ENCODE peak calls at places on chromosomes 7 and 10, in four cellular contexts. M is psoas muscle, Z is heart right ventricle, T is SK-N-SH. J is an unnamed sample.

GRCh38 chr7:29883462-29884398 is 77.4 kb downstream of the WIPF3 start:
- DNase-seq in Z (no peak), T (peak), M (no peak), J (no peak)

GRCh38 chr10:112570585-112570984 is 123.6 kb downstream of the VTI1A start:
- DNase-seq in T (no peak), M (no peak), Z (no peak), J (no peak)

GRCh38 chr7:157490465-157490912 is 153.7 kb downstream of the DNAJB6 start:
- DNase-seq in M (no peak), T (no peak), Z (no peak), J (peak)

GRCh38 chr7:157046681-157047080 is 36.2 kb upstream of the MNX1 start:
- DNase-seq in T (no peak), Z (no peak), M (no peak), J (no peak)

GRCh38 chr7:70607281-70607680 is 524.7 kb upstream of the GALNT17 start:
- DNase-seq in Z (no peak), M (no peak), T (no peak), J (no peak)

GRCh38 chr7:50300336-50300735 is 4.2 kb upstream of the IKZF1 start:
- DNase-seq in M (no peak), T (no peak), Z (no peak), J (no peak)

GRCh38 chr7:50682079-50682478 is 100.6 kb downstream of the GRB10 start:
- DNase-seq in Z (no peak), M (no peak), T (no peak), J (no peak)

GRCh38 chr10:36349445-36350063 is 707.5 kb upstream of the FZD8 start:
- DNase-seq in M (no peak), T (peak), Z (no peak), J (no peak)

GRCh38 chr7:117859246-117859812 is 13.9 kb downstream of the CTTNBP2 start:
- DNase-seq in T (no peak), Z (no peak), M (no peak), J (no peak)

GRCh38 chr10:3404381-3404780 is 231.8 kb upstream of the PITRM1 start:
- DNase-seq in Z (no peak), M (no peak), T (no peak), J (no peak)

GRCh38 chr7:120725376-120726039 is 132.4 kb downstream of the TSPAN12 start:
- DNase-seq in M (no peak), T (peak), Z (no peak), J (no peak)

GRCh38 chr10:89032141-89032814 is 41.7 kb downstream of the FAS start:
- DNase-seq in M (no peak), T (no peak), Z (no peak), J (peak)

GRCh38 chr7:149855368-149856305 is 17.5 kb downstream of the ZNF862 start:
- DNase-seq in M (peak), Z (no peak), T (no peak), J (no peak)

GRCh38 chr10:74333174-74333573 is 182.2 kb downstream of the ADK start:
- DNase-seq in Z (no peak), T (peak), M (no peak), J (no peak)

GRCh38 chr7:121798896-121799295 is 74.1 kb upstream of the PTPRZ1 start:
- DNase-seq in M (no peak), Z (no peak), T (no peak), J (no peak)

GRCh38 chr7:17947606-17948005 is 7.3 kb upstream of the SNX13 start:
- DNase-seq in T (no peak), M (no peak), Z (no peak), J (no peak)

GRCh38 chr10:121221991-121222390 is 370.8 kb downstream of the WDR11 start:
- DNase-seq in T (no peak), M (no peak), Z (no peak), J (no peak)

GRCh38 chr7:134701272-134701671 is 54.6 kb downstream of the BPGM start:
- DNase-seq in M (no peak), Z (no peak), T (peak), J (no peak)

GRCh38 chr7:2689951-2690705 is 2.1 kb downstream of the AMZ1 start:
- DNase-seq in M (no peak), Z (no peak), T (no peak), J (no peak)

GRCh38 chr10:114499630-114500190 is 95.4 kb upstream of the AFAP1L2 start:
- DNase-seq in Z (no peak), T (no peak), M (no peak), J (peak)

GRCh38 chr7:138278601-138279000 is 181.5 kb upstream of the TRIM24 start:
- DNase-seq in T (no peak), M (no peak), Z (no peak), J (no peak)

GRCh38 chr7:106793015-106793651 is 71.9 kb upstream of the PIK3CG start:
- DNase-seq in M (no peak), T (peak), Z (no peak), J (no peak)

GRCh38 chr10:71314028-71314693 is 4.9 kb upstream of the SLC29A3 start:
- DNase-seq in T (peak), M (peak), Z (peak), J (no peak)

GRCh38 chr7:130349911-130350782 is 5.5 kb downstream of the CPA5 start:
- DNase-seq in M (no peak), Z (no peak), T (peak), J (no peak)

GRCh38 chr7:12649348-12649747 is 38.1 kb upstream of the ARL4A start:
- DNase-seq in Z (no peak), M (no peak), T (no peak), J (no peak)

GRCh38 chr7:73688288-73688687 is 4.9 kb downstream of the BUD23 start:
- DNase-seq in M (no peak), T (no peak), Z (no peak), J (no peak)

GRCh38 chr7:151118108-151119054 is 32.1 kb downstream of the AGAP3 start:
- DNase-seq in T (no peak), M (no peak), Z (no peak), J (no peak)

GRCh38 chr10:103510046-103510685 is 16.7 kb downstream of the NEURL1 start:
- DNase-seq in T (peak), Z (no peak), M (no peak), J (no peak)

GRCh38 chr7:54345746-54346145 is 196.4 kb upstream of the VSTM2A start:
- DNase-seq in T (no peak), Z (no peak), M (no peak), J (no peak)

GRCh38 chr7:22147113-22147512 is 201.4 kb upstream of the CDCA7L start:
- DNase-seq in M (no peak), Z (no peak), T (peak), J (no peak)

GRCh38 chr7:1523838-1524237 is 6.7 kb upstream of the MAFK start:
- DNase-seq in Z (no peak), T (no peak), M (peak), J (no peak)

GRCh38 chr10:5492929-5493576 is 6.3 kb downstream of the CALML5 start:
- DNase-seq in M (peak), Z (no peak), T (no peak), J (peak)

DNA sequence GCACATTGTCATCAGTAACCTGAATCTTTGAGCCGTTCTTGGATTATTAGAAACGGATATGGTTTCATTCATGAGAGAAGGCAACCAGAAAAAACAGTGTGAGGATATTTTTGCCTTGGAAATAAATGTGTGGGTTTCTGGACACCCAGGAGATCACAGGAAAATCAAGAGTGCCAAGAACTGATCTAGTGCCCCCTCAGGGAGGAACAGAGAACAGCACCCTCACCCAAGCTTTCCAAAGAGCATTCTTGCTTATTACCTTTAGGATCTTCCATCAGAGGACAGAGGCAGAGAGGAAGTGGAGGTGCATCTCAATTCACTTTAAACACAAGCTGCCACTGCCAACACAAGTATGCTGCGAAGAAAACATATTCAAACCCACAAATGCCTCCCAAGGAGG is 851.5 kb upstream of the COBL start:
- DNase-seq in T (peak), M (no peak), Z (no peak), J (no peak)
- TF ChIP-seq CTCF in T (peak), M (no peak), Z (no peak), J (no peak)

GRCh38 chr10:63534723-63535122 is 13.5 kb downstream of the REEP3 start:
- DNase-seq in Z (no peak), M (no peak), T (no peak), J (no peak)

GRCh38 chr10:63539377-63539776 is 18.2 kb downstream of the REEP3 start:
- DNase-seq in Z (no peak), T (no peak), M (no peak), J (no peak)

GRCh38 chr10:63539994-63540393 is 18.8 kb downstream of the REEP3 start:
- DNase-seq in M (no peak), T (no peak), Z (no peak), J (no peak)

GRCh38 chr10:63536678-63537077 is 15.5 kb downstream of the REEP3 start:
- DNase-seq in T (no peak), M (no peak), Z (no peak), J (no peak)

DNA sequence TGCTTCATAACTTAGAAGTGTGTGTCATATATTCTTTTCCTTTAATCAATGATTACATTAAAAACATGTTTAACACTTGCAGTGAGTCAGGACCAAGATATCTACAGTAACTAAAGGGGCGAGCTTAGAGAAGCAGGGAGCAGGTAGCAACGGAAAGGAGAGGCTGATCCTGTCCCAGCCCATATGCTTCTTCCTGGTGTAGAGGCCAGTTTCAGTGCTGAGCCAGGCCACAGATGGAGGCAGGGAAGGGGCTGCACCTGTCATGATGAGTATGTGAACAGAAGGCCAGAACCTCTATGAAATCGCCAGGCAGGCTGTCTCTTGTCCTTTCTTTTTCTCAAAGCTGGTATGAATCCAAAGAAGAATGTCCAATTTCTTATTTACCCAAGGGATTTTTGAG is 16.3 kb downstream of the REEP3 start:
- DNase-seq in Z (no peak), T (no peak), M (no peak), J (no peak)
- TF ChIP-seq CTCF in Z (no peak), T (no peak), M (no peak), J (no peak)

DNA sequence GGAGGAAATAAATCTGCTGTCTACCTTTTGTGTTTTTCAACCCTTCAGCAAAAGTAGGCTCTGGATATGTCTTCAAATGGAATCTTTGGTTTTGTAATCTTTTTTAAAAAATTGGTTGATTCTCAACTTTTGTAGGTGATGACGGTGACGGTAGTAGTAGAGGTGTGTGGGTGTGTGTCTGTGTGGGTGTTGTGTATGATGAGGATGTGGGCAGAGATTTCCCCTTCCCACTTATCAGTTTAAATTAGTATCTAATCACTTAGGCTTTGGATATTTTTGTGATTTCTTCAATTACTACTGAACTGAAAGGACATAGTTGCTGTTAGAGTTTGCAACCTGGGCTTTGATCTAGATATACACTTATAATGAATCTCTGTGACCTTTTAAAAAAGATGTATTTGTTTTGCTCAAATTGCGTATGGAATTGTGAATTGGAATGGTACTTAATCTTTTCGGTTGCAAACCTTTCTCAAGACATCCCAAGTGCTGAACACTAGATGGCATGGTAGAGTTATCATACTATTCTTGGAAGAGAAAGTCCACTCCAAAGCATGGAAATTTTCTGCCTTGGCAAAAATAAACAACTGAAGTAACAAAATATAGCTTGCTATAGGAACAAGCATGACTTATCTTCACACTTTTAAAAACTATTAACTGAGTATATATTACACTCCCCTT is 51.9 kb upstream of the A1CF start:
- DNase-seq in Z (no peak), M (no peak), T (peak), J (no peak)
- TF ChIP-seq CTCF in Z (peak), M (peak), T (peak), J (no peak)

DNA sequence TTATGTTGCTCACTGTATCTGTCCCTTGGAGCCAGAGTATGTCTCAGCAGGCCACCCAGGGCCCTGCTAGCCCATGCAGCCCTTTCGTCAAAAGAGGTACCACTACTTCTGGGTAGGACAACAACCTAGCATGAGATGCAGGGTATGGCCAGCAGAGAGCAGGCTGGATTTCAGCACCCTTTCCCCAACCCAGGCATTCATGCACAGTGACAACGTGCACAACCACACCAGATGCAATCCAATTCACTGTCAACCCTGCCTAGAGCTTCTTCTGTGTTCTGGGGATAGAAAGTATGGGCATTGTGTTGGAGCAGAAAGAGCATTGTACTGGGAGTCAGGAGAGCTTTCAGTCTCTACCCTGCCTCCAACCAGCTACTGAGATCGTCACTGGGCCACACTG is 37.9 kb downstream of the JAZF1 start:
- DNase-seq in T (no peak), M (no peak), Z (no peak), J (no peak)
- TF ChIP-seq CTCF in T (no peak), M (no peak), Z (no peak), J (peak)

GRCh38 chr7:127158659-127159058 is 94.1 kb downstream of the GRM8 start:
- DNase-seq in T (no peak), Z (no peak), M (no peak), J (no peak)
- TF ChIP-seq CTCF in T (peak), Z (peak), M (no peak), J (peak)